ENCODE peak calls at places on chromosomes 4 and X, in seven cellular contexts. D, C, S, M, G, R and W are unnamed samples.

GRCh38 chr4:188433916-188434315 is 294.7 kb downstream of the TRIML1 start:
- DNase-seq in C (no peak), R (no peak), G (no peak), M (no peak), S (no peak), D (no peak), W (no peak)

GRCh38 chr4:4216668-4217067 is 10.1 kb downstream of the OTOP1 start:
- DNase-seq in S (peak), C (no peak), M (no peak), G (no peak), R (no peak), D (no peak), W (no peak)

GRCh38 chrX:140346711-140347110 is 158.2 kb downstream of the SOX3 start:
- DNase-seq in S (no peak), R (no peak), M (no peak), C (no peak), G (no peak), D (no peak), W (no peak)

GRCh38 chr4:4299006-4299405 is 9.0 kb downstream of the ZBTB49 start:
- DNase-seq in M (no peak), C (no peak), R (no peak), S (no peak), D (no peak), G (no peak), W (no peak)

GRCh38 chr4:80538276-80538926 is 202.9 kb downstream of the CFAP299 start:
- DNase-seq in M (no peak), R (no peak), S (no peak), G (no peak), C (no peak), D (no peak), W (no peak)

GRCh38 chr4:140156529-140157171 is 2.7 kb upstream of the MAML3 start:
- DNase-seq in R (no peak), S (no peak), C (no peak), D (peak), G (peak), M (no peak), W (peak)

GRCh38 chr4:73343432-73343831 is 60.7 kb upstream of the ALB start:
- DNase-seq in C (no peak), S (no peak), G (no peak), M (no peak), D (no peak), R (peak), W (no peak)

GRCh38 chr4:42750091-42750490 is 93.2 kb upstream of the ATP8A1 start:
- DNase-seq in M (no peak), S (no peak), R (peak), C (no peak), G (peak), D (no peak), W (peak)

GRCh38 chrX:40150503-40150902 is 52.7 kb upstream of the BCOR start:
- DNase-seq in G (no peak), S (no peak), C (no peak), M (no peak), D (no peak), R (no peak), W (no peak)